ENCODE peak calls at places on chromosome 7, in five cellular contexts. M is H1, Q is H9, B is mesenchymal stem cell, P is neuronal stem cell. D is an unnamed sample.

GRCh38 chr7:39811161-39811614 is 138.9 kb upstream of the CDK13 start:
- DNase-seq in M (no peak), Q (no peak), B (peak; percentile 76), P (no peak), D (no peak)

GRCh38 chr7:158495780-158496179 is 91.8 kb downstream of the PTPRN2 start:
- DNase-seq in M (peak; percentile 43), Q (peak; percentile 84), B (no peak), P (peak; percentile 21), D (no peak)

GRCh38 chr7:69439040-69439439 is 159.2 kb upstream of the AUTS2 start:
- DNase-seq in M (no peak), Q (no peak), B (no peak), P (no peak), D (no peak)

GRCh38 chr7:86908948-86909347 is 150.5 kb downstream of the ELAPOR2 start:
- DNase-seq in M (no peak), Q (no peak), B (peak; percentile 13), P (no peak), D (no peak)

GRCh38 chr7:92749327-92749730 is 87.0 kb downstream of the CDK6 start:
- DNase-seq in M (no peak), Q (no peak), B (peak; percentile 71), P (no peak), D (no peak)

GRCh38 chr7:4700577-4701235 is 18.6 kb downstream of the FOXK1 start:
- DNase-seq in M (no peak), Q (peak; percentile 36), B (peak; percentile 99), P (no peak), D (no peak)

GRCh38 chr7:6121141-6121540 is 90.0 kb downstream of the ANKRD61 start:
- DNase-seq in M (no peak), Q (no peak), B (peak; percentile 9), P (no peak), D (no peak)

GRCh38 chr7:155377837-155378579 is 79.9 kb upstream of the EN2 start:
- DNase-seq in M (no peak), Q (peak; percentile 57), B (peak; percentile 22), P (no peak), D (no peak)

GRCh38 chr7:46363688-46364087 is 442.6 kb upstream of the IGFBP3 start:
- DNase-seq in M (no peak), Q (no peak), B (no peak), P (peak; percentile 29), D (no peak)

GRCh38 chr7:73722785-73723184 is 3.3 kb upstream of the STX1A start:
- DNase-seq in M (no peak), Q (no peak), B (no peak), P (no peak), D (no peak)

GRCh38 chr7:55019691-55020480 is 1.1 kb downstream of the EGFR start:
- DNase-seq in M (no peak), Q (peak; percentile 45), B (peak; percentile 40), P (peak; percentile 17), D (peak; percentile 42)

GRCh38 chr7:157271991-157272324 is 64.8 kb upstream of the DNAJB6 start:
- DNase-seq in M (no peak), Q (no peak), B (peak; percentile 98), P (no peak), D (peak; percentile 76)

GRCh38 chr7:68729361-68729760 is 868.9 kb upstream of the AUTS2 start:
- DNase-seq in M (no peak), Q (no peak), B (no peak), P (no peak), D (no peak)

GRCh38 chr7:39413866-39414668 is 152.1 kb upstream of the YAE1 start:
- DNase-seq in M (peak; percentile 46), Q (peak; percentile 86), B (peak; percentile 53), P (peak; percentile 69), D (peak; percentile 51)

GRCh38 chr7:39184387-39184786 is 206.7 kb downstream of the POU6F2 start:
- DNase-seq in M (no peak), Q (no peak), B (no peak), P (no peak), D (peak; percentile 46)

GRCh38 chr7:113268757-113269156 is 150.4 kb upstream of the SMIM30 start:
- DNase-seq in M (no peak), Q (no peak), B (no peak), P (no peak), D (no peak)
- H3K4ac ChIP-seq in M (no peak overlapping the region), Q (no peak overlapping the region), B (no peak overlapping the region), P (no peak overlapping the region), D (no peak overlapping the region)

GRCh38 chr7:116781584-116781983 is 80.8 kb upstream of the CAPZA2 start:
- DNase-seq in M (no peak), Q (no peak), B (no peak), P (no peak), D (no peak)

GRCh38 chr7:116780966-116781365 is 81.4 kb upstream of the CAPZA2 start:
- DNase-seq in M (no peak), Q (peak; percentile 39), B (no peak), P (no peak), D (peak; percentile 99)

GRCh38 chr7:116780521-116780920 is 81.9 kb upstream of the CAPZA2 start:
- DNase-seq in M (no peak), Q (no peak), B (no peak), P (no peak), D (no peak)

GRCh38 chr7:116783666-116784318 is 78.6 kb upstream of the CAPZA2 start:
- DNase-seq in M (no peak), Q (no peak), B (no peak), P (no peak), D (peak; percentile 100)

GRCh38 chr7:116782177-116782711 is 80.1 kb upstream of the CAPZA2 start:
- DNase-seq in M (no peak), Q (no peak), B (no peak), P (peak; percentile 37), D (peak; percentile 56)
- H3K4me1 ChIP-seq in M (peaks cover 6% of the 10 kb centered on the region), Q (peaks cover 6% of the 10 kb centered on the region), B (peaks cover 19% of the 10 kb centered on the region), P (peaks cover 5% of the 10 kb centered on the region), D (peaks cover 21% of the 10 kb centered on the region)

GRCh38 chr7:71780282-71780681 is 631.9 kb downstream of the CALN1 start:
- DNase-seq in M (peak; percentile 15), Q (no peak), B (no peak), P (no peak), D (no peak)

GRCh38 chr7:71772783-71773182 is 639.4 kb downstream of the CALN1 start:
- DNase-seq in M (no peak), Q (no peak), B (no peak), P (no peak), D (no peak)

GRCh38 chr7:71777278-71777677 is 634.9 kb downstream of the CALN1 start:
- DNase-seq in M (no peak), Q (no peak), B (no peak), P (no peak), D (no peak)

GRCh38 chr7:71776726-71777125 is 635.4 kb downstream of the CALN1 start:
- DNase-seq in M (no peak), Q (no peak), B (no peak), P (no peak), D (no peak)

DNA sequence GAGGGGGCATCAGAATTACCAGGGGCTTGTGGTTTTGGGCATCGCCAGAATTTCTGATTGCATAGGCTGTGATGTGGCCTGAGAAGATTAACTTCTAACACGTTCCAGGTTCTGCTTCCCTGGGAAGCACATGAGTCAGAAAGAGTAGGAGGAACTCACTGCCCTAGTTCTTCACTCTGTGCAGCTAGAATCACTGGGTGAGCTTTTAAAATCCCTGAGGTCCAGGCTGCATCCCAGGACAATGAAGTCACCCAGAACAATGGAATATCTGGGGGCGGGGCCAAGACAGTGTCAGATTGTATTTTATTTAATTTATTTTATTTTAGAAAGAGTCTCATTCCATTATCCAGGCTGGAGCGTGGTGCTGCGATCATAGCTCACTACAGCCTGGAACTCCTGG is 636.5 kb downstream of the CALN1 start:
- DNase-seq in M (no peak), Q (no peak), B (no peak), P (no peak), D (no peak)
- H2BK12ac ChIP-seq in M (no peak overlapping the region), Q (no peak overlapping the region), B (no peak overlapping the region), P (no peak overlapping the region), D (no peak overlapping the region)

DNA sequence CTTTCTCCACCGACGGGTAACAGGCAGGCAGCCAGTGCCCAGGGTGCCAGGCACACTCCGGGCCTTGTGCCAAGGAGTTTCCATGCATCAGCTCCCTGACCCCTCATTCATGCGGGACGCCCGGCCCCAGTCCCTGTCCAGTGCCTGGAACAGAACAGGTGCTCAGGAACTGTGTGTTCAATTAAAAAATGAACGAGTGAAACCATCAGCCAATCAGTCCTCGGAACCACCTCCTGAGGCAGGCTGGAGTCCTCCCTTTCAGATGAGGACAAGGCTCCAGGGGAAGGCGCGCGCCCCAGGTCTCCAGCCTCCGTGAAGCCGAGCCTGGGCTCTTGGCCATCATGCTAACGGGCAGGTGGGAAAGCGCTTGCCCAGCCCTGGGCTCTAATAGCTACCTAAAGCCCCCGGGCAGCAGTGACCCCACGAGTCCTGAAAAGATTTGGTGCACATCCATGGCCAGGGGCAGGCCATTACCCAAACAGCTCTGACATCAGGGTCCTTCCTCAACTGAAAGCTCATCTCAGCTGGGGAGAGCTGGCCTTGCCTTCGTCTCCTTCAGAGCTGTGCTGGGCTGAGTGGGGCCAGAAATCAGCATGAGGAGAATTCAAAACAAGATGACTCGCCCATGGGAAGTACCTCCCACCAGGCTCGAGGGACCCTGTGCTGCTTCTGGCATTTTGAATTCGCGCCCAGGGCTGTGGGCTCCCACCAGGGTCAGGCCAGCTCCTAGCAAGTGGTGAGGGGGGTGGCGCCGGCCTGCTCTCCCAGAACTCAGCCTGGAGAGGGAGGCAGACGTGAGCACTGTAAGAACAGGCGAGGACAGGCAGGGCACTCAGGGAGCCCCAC is 200.5 kb downstream of the MAD1L1 start:
- DNase-seq in M (no peak), Q (no peak), B (no peak), P (no peak), D (no peak)
- H3K4ac ChIP-seq in M (no peak overlapping the region), Q (no peak overlapping the region), B (no peak overlapping the region), P (no peak overlapping the region), D (no peak overlapping the region)

DNA sequence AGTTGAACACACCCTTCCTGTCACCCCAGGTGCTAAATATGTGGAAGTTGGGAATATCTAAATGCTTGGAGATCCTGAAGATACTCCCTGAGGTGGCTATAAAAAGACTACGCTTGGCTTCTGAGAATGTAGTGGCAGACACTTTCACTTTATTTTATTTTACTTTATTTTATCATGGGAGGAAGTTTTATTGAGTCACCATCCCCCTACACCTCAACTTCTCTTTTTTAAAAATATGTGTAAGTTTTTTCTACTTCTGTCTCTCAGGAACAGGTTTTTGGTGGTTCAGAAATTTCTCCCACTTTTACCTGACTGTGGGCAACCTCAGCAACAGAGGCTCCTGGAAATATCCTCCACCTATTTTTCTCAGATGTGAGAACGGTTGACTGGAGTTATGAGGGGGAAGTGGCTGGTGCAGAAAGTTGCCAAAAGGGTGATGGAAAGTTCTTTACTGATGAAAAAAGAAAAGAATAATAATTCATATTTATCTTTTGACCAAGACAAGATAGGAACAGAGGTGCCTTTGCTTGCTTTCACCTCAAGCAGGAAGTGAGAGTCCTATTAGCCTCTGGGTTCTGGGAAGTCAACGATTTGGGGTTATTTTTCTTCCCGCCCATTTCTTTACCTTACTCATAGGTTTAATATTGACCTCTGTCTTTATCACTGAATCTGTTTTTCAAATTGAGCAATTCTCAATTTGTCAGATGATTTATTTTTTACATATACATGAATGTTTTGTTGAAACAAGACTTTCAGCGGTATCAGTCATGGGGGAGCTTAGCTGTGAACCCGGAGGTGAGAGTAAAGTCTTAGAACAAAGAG is 103.6 kb downstream of the AHR start:
- DNase-seq in M (no peak), Q (no peak), B (no peak), P (no peak), D (no peak)
- H3K4me1 ChIP-seq in M (no peaks in the 10 kb centered on the region), Q (no peaks in the 10 kb centered on the region), B (no peaks in the 10 kb centered on the region), P (no peaks in the 10 kb centered on the region), D (no peaks in the 10 kb centered on the region)

DNA sequence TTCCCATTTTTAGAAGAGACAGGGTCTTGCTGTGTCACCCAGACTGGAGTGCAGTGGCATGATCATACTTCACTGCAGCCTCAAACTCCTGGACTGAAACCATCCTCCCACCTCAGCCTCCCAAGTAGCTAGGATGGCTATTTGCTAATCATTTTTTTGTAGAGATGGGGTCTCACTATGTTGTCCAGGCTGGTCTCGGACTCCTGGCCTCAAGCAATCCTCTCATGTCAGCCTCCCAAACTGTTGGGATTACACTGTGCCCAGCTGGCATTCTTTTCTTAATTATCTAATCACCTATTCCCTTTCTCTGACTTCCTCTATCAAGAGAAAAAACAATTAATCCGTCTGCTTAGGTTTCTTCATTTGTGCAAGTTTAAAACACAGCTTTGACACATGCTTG is 172.5 kb upstream of the TRIM24 start:
- DNase-seq in M (no peak), Q (no peak), B (no peak), P (no peak), D (no peak)
- H2BK12ac ChIP-seq in M (no peak overlapping the region), Q (no peak overlapping the region), B (no peak overlapping the region), P (no peak overlapping the region), D (no peak overlapping the region)

D was measured in trophoblast cell.